ENCODE peak calls at places on chromosomes 2 and 18, in nine cellular contexts. One of them, this sample, is unnamed.

GRCh38 chr2:121816797-121817196 is 61.3 kb downstream of the TSN start:
- DNase-seq in OCI-LY7: peak
- DNase-seq in fibroblast of lung: no peak
- DNase-seq in transverse colon: no peak
- DNase-seq in H1: no peak
- DNase-seq in tibial nerve: no peak
- DNase-seq in tibial artery: no peak
- DNase-seq in osteoblast: no peak
- DNase-seq in AG04450: no peak
- DNase-seq in this sample: no peak

GRCh38 chr18:44737623-44738022 is 56.9 kb downstream of the SETBP1 start:
- DNase-seq in tibial nerve: peak
- DNase-seq in fibroblast of lung: no peak
- DNase-seq in AG04450: no peak
- DNase-seq in H1: no peak
- DNase-seq in OCI-LY7: no peak
- DNase-seq in tibial artery: peak
- DNase-seq in osteoblast: no peak
- DNase-seq in transverse colon: no peak
- DNase-seq in this sample: no peak

GRCh38 chr2:25056391-25056821 is 14.5 kb downstream of the EFR3B start:
- DNase-seq in osteoblast: peak
- DNase-seq in transverse colon: no peak
- DNase-seq in AG04450: no peak
- DNase-seq in tibial artery: no peak
- DNase-seq in fibroblast of lung: no peak
- DNase-seq in tibial nerve: no peak
- DNase-seq in OCI-LY7: no peak
- DNase-seq in H1: no peak
- DNase-seq in this sample: no peak

GRCh38 chr2:199409705-199410104 is 48.0 kb downstream of the SATB2 start:
- DNase-seq in OCI-LY7: no peak
- DNase-seq in H1: no peak
- DNase-seq in transverse colon: no peak
- DNase-seq in AG04450: no peak
- DNase-seq in tibial nerve: no peak
- DNase-seq in tibial artery: no peak
- DNase-seq in osteoblast: no peak
- DNase-seq in fibroblast of lung: no peak
- DNase-seq in this sample: no peak

GRCh38 chr2:162795312-162795711 is 43.3 kb downstream of the KCNH7 start:
- DNase-seq in fibroblast of lung: no peak
- DNase-seq in OCI-LY7: no peak
- DNase-seq in osteoblast: no peak
- DNase-seq in transverse colon: peak
- DNase-seq in tibial nerve: no peak
- DNase-seq in H1: no peak
- DNase-seq in AG04450: no peak
- DNase-seq in tibial artery: no peak
- DNase-seq in this sample: no peak

GRCh38 chr2:196544906-196545433 is 94.5 kb upstream of the CCDC150 start:
- DNase-seq in fibroblast of lung: no peak
- DNase-seq in osteoblast: no peak
- DNase-seq in OCI-LY7: no peak
- DNase-seq in transverse colon: no peak
- DNase-seq in H1: no peak
- DNase-seq in AG04450: no peak
- DNase-seq in tibial nerve: no peak
- DNase-seq in tibial artery: no peak
- DNase-seq in this sample: no peak

GRCh38 chr18:57286949-57287348 is 65.4 kb upstream of the ST8SIA3 start:
- DNase-seq in tibial nerve: no peak
- DNase-seq in tibial artery: no peak
- DNase-seq in AG04450: no peak
- DNase-seq in osteoblast: no peak
- DNase-seq in fibroblast of lung: no peak
- DNase-seq in transverse colon: no peak
- DNase-seq in H1: no peak
- DNase-seq in OCI-LY7: no peak
- DNase-seq in this sample: no peak

GRCh38 chr2:106839849-106840595 is 45.9 kb downstream of the ST6GAL2 start:
- DNase-seq in transverse colon: no peak
- DNase-seq in OCI-LY7: no peak
- DNase-seq in osteoblast: no peak
- DNase-seq in H1: peak
- DNase-seq in tibial artery: no peak
- DNase-seq in AG04450: no peak
- DNase-seq in fibroblast of lung: no peak
- DNase-seq in tibial nerve: no peak
- DNase-seq in this sample: no peak

GRCh38 chr18:51531496-51531895 is 334.0 kb upstream of the MEX3C start:
- DNase-seq in AG04450: no peak
- DNase-seq in fibroblast of lung: no peak
- DNase-seq in transverse colon: no peak
- DNase-seq in osteoblast: no peak
- DNase-seq in tibial artery: no peak
- DNase-seq in OCI-LY7: no peak
- DNase-seq in tibial nerve: no peak
- DNase-seq in H1: no peak
- DNase-seq in this sample: peak

GRCh38 chr18:8562914-8563313 is 46.3 kb upstream of the RAB12 start:
- DNase-seq in AG04450: no peak
- DNase-seq in transverse colon: no peak
- DNase-seq in osteoblast: no peak
- DNase-seq in tibial artery: no peak
- DNase-seq in tibial nerve: no peak
- DNase-seq in H1: no peak
- DNase-seq in fibroblast of lung: no peak
- DNase-seq in OCI-LY7: no peak
- DNase-seq in this sample: no peak

GRCh38 chr2:96153291-96153713 is 8.1 kb upstream of the DUSP2 start:
- DNase-seq in H1: no peak
- DNase-seq in fibroblast of lung: no peak
- DNase-seq in OCI-LY7: no peak
- DNase-seq in tibial artery: no peak
- DNase-seq in tibial nerve: no peak
- DNase-seq in AG04450: no peak
- DNase-seq in transverse colon: no peak
- DNase-seq in osteoblast: peak
- DNase-seq in this sample: no peak

GRCh38 chr2:197929008-197929885 is 124.9 kb downstream of the PLCL1 start:
- DNase-seq in osteoblast: no peak
- DNase-seq in tibial artery: no peak
- DNase-seq in AG04450: no peak
- DNase-seq in transverse colon: no peak
- DNase-seq in tibial nerve: no peak
- DNase-seq in OCI-LY7: no peak
- DNase-seq in H1: no peak
- DNase-seq in fibroblast of lung: no peak
- DNase-seq in this sample: no peak

GRCh38 chr2:120320318-120320851 is 25.6 kb upstream of the INHBB start:
- DNase-seq in tibial artery: no peak
- DNase-seq in OCI-LY7: no peak
- DNase-seq in H1: no peak
- DNase-seq in fibroblast of lung: peak
- DNase-seq in osteoblast: peak
- DNase-seq in AG04450: peak
- DNase-seq in transverse colon: no peak
- DNase-seq in tibial nerve: no peak
- DNase-seq in this sample: peak

DNA sequence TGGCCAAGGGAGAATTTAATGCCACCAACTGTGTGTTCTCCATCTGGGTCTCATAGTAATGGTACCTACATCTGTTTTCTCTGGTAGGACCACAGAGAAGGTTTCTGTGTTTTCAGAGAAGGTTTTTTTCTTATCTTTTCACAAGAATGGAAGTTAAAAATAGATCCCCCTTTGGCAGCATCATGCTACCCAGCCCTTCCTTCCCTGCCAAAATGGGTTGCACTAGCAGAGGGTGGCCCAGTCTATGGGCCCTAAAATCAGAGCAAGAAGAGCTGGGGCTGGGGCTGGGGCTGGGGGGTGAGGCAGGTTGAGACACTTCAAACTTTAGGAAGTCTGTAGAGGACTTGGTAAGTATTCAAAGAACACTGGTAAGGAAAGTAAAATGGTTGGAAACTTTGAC is 44.8 kb upstream of the ZDBF2 start:
- DNase-seq in AG04450: no peak
- DNase-seq in tibial artery: no peak
- DNase-seq in tibial nerve: no peak
- DNase-seq in H1: no peak
- DNase-seq in transverse colon: no peak
- DNase-seq in OCI-LY7: no peak
- DNase-seq in osteoblast: no peak
- DNase-seq in fibroblast of lung: no peak
- DNase-seq in this sample: no peak
- H3K27ac ChIP-seq in AG04450: no peak
- H3K27ac ChIP-seq in tibial artery: no peak
- H3K27ac ChIP-seq in tibial nerve: no peak
- H3K27ac ChIP-seq in H1: no peak
- H3K27ac ChIP-seq in transverse colon: no peak
- H3K27ac ChIP-seq in OCI-LY7: no peak
- H3K27ac ChIP-seq in osteoblast: no peak
- H3K27ac ChIP-seq in fibroblast of lung: no peak
- H3K27ac ChIP-seq in this sample: peak

GRCh38 chr18:22129778-22130177 is 39.6 kb upstream of the GATA6 start:
- DNase-seq in fibroblast of lung: no peak
- DNase-seq in AG04450: no peak
- DNase-seq in OCI-LY7: no peak
- DNase-seq in tibial nerve: no peak
- DNase-seq in osteoblast: no peak
- DNase-seq in tibial artery: no peak
- DNase-seq in transverse colon: no peak
- DNase-seq in H1: no peak
- DNase-seq in this sample: no peak

GRCh38 chr18:22128954-22129353 is 40.4 kb upstream of the GATA6 start:
- DNase-seq in tibial artery: no peak
- DNase-seq in tibial nerve: no peak
- DNase-seq in H1: no peak
- DNase-seq in fibroblast of lung: no peak
- DNase-seq in OCI-LY7: no peak
- DNase-seq in osteoblast: no peak
- DNase-seq in transverse colon: no peak
- DNase-seq in AG04450: no peak
- DNase-seq in this sample: no peak

GRCh38 chr18:22136395-22136794 is 33.0 kb upstream of the GATA6 start:
- DNase-seq in AG04450: no peak
- DNase-seq in osteoblast: no peak
- DNase-seq in tibial nerve: no peak
- DNase-seq in OCI-LY7: no peak
- DNase-seq in tibial artery: no peak
- DNase-seq in H1: no peak
- DNase-seq in transverse colon: no peak
- DNase-seq in fibroblast of lung: peak
- DNase-seq in this sample: no peak

GRCh38 chr18:22132258-22132657 is 37.1 kb upstream of the GATA6 start:
- DNase-seq in tibial artery: no peak
- DNase-seq in osteoblast: no peak
- DNase-seq in tibial nerve: no peak
- DNase-seq in AG04450: no peak
- DNase-seq in OCI-LY7: no peak
- DNase-seq in fibroblast of lung: no peak
- DNase-seq in transverse colon: no peak
- DNase-seq in H1: no peak
- DNase-seq in this sample: no peak

DNA sequence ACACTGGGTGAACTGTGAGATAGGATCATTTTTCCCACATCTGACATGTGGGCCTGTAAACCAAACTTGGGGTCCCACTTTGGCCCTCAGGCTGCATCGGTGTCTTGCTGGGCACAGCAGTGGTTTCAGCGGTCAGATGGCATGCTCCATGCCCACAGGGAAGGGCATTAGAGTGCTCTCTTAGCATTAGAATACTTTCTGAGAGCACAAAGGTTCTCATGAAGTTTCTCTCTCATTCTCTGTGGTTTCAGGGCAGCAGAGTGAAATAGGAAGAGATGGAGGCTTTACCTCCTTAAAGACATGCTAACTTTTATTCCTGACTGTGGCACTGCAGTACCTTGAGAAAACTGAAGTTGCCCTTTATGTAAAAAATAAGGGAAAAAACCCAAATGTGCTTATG is 36.6 kb upstream of the GATA6 start:
- DNase-seq in AG04450: no peak
- DNase-seq in H1: no peak
- DNase-seq in tibial artery: no peak
- DNase-seq in transverse colon: no peak
- DNase-seq in OCI-LY7: no peak
- DNase-seq in fibroblast of lung: no peak
- DNase-seq in osteoblast: no peak
- DNase-seq in tibial nerve: no peak
- DNase-seq in this sample: no peak
- TF ChIP-seq CTCF in AG04450: no peak
- TF ChIP-seq CTCF in H1: no peak
- TF ChIP-seq CTCF in tibial artery: no peak
- TF ChIP-seq CTCF in transverse colon: no peak
- TF ChIP-seq CTCF in OCI-LY7: no peak
- TF ChIP-seq CTCF in fibroblast of lung: no peak
- TF ChIP-seq CTCF in osteoblast: no peak
- TF ChIP-seq CTCF in tibial nerve: no peak
- TF ChIP-seq CTCF in this sample: no peak

DNA sequence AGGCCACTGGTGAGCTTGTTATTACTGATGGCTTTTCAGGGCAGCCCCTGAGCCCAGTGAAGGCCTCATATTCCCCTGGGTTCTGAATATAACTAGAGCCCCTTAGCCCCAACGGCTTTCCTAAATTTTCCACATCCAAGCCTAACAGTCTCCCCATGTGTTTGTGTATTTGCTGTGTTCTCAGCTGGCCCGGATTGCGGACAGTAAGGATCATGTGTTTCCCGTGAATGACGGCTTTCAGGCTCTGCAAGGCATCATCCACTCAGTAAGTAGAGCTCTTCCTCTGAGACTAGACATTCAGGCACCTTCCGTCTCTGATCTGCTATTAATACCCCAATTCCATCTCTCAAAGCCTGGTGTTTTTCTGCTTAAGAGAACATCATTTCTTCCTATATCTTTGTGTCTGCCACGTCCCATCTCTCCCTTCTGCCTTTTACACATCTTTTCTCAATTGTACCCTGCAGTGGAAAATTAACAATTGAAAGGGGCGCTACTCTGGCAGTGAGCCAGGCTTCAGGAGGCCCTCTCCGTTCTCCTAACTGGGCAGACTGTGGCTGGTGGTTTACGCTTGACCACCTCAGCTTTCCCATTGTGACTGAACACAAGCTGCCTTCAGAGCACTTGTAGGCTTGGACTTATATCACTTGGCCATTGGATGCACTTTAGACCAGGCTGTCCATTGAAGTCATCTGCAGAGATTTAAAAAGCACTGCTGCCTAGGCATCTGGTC is 64.4 kb downstream of the ANTXR1 start:
- DNase-seq in H1: no peak
- DNase-seq in AG04450: no peak
- DNase-seq in tibial artery: no peak
- DNase-seq in OCI-LY7: no peak
- DNase-seq in osteoblast: no peak
- DNase-seq in fibroblast of lung: no peak
- DNase-seq in tibial nerve: no peak
- DNase-seq in transverse colon: no peak
- DNase-seq in this sample: no peak
- H3K27ac ChIP-seq in H1: no peak
- H3K27ac ChIP-seq in AG04450: no peak
- H3K27ac ChIP-seq in tibial artery: peak
- H3K27ac ChIP-seq in OCI-LY7: no peak
- H3K27ac ChIP-seq in osteoblast: no peak
- H3K27ac ChIP-seq in fibroblast of lung: no peak
- H3K27ac ChIP-seq in tibial nerve: no peak
- H3K27ac ChIP-seq in transverse colon: no peak
- H3K27ac ChIP-seq in this sample: no peak

GRCh38 chr2:195092341-195092740 is 564.7 kb upstream of the SLC39A10 start:
- DNase-seq in fibroblast of lung: no peak
- DNase-seq in AG04450: no peak
- DNase-seq in OCI-LY7: no peak
- DNase-seq in tibial nerve: no peak
- DNase-seq in tibial artery: no peak
- DNase-seq in transverse colon: no peak
- DNase-seq in H1: no peak
- DNase-seq in osteoblast: no peak
- DNase-seq in this sample: no peak
- TF ChIP-seq CTCF in fibroblast of lung: no peak
- TF ChIP-seq CTCF in AG04450: no peak
- TF ChIP-seq CTCF in OCI-LY7: no peak
- TF ChIP-seq CTCF in tibial nerve: no peak
- TF ChIP-seq CTCF in tibial artery: no peak
- TF ChIP-seq CTCF in transverse colon: no peak
- TF ChIP-seq CTCF in H1: peak
- TF ChIP-seq CTCF in osteoblast: no peak
- TF ChIP-seq CTCF in this sample: no peak